ENCODE peak calls at places on chromosome 20, in five cellular contexts. C is fibroblast of villous mesenchyme, S is coronary artery, Y is nephron progenitor cell, Q is progenitor cell of endocrine pancreas. Z is an unnamed sample.

GRCh38 chr20:38997622-38998021 is 35.5 kb downstream of the DHX35 start:
- DNase-seq in Y (no peak), S (no peak), Q (no peak), C (no peak), Z (no peak)

GRCh38 chr20:47428851-47429336 is 72.4 kb upstream of the ZMYND8 start:
- DNase-seq in Q (no peak), Y (no peak), C (no peak), S (no peak), Z (no peak)

GRCh38 chr20:51610761-51611624 is 68.5 kb upstream of the NFATC2 start:
- DNase-seq in Q (no peak), Y (no peak), S (no peak), C (no peak), Z (no peak)

GRCh38 chr20:62367483-62368302 is 581 bp upstream of the LAMA5 start:
- DNase-seq in Y (peak; percentile 53), C (no peak), S (no peak), Q (no peak), Z (peak; percentile 77)

GRCh38 chr20:51562334-51563140 is 20.0 kb upstream of the NFATC2 start:
- DNase-seq in C (peak; percentile 93), Q (peak; percentile 37), S (peak; percentile 94), Y (peak; percentile 71), Z (peak; percentile 59)

GRCh38 chr20:7744411-7744810 is 195.8 kb downstream of the HAO1 start:
- DNase-seq in C (peak; percentile 59), Q (no peak), Y (no peak), S (no peak), Z (no peak)

GRCh38 chr20:58907481-58908137 is 55.1 kb downstream of the GNAS start:
- DNase-seq in S (peak; percentile 95), Y (peak; percentile 61), C (peak; percentile 99), Q (no peak), Z (peak; percentile 30)

GRCh38 chr20:34150616-34151015 is 38.6 kb upstream of the EIF2S2 start:
- DNase-seq in S (no peak), Q (no peak), Y (no peak), C (no peak), Z (no peak)

GRCh38 chr20:23361108-23361650 is 803 bp upstream of the GZF1 start:
- DNase-seq in S (no peak), Q (no peak), C (peak; percentile 70), Y (no peak), Z (no peak)

GRCh38 chr20:52494244-52494643 is 302.7 kb upstream of the ZFP64 start:
- DNase-seq in Y (no peak), S (no peak), C (peak; percentile 77), Q (no peak), Z (no peak)

GRCh38 chr20:50467618-50468373 is 42.4 kb upstream of the PTPN1 start:
- DNase-seq in S (no peak), C (peak; percentile 54), Q (no peak), Y (no peak), Z (peak; percentile 41)

GRCh38 chr20:25314497-25315417 is 66.9 kb downstream of the PYGB start:
- DNase-seq in Y (no peak), Q (no peak), S (no peak), C (no peak), Z (peak; percentile 46)

GRCh38 chr20:11047559-11047958 is 373.8 kb upstream of the JAG1 start:
- DNase-seq in Q (no peak), C (no peak), Y (no peak), S (no peak), Z (no peak)

GRCh38 chr20:51500311-51500710 is 42.2 kb downstream of the NFATC2 start:
- DNase-seq in Y (no peak), Q (no peak), S (peak; percentile 22), C (no peak), Z (no peak)

GRCh38 chr20:53579581-53580375 is 13.9 kb downstream of the ZNF217 start:
- DNase-seq in C (peak; percentile 85), Y (no peak), Q (no peak), S (no peak), Z (no peak)

GRCh38 chr20:19758888-19759331 is 852 bp downstream of the RIN2 start:
- DNase-seq in Y (peak; percentile 89), Q (peak; percentile 59), C (peak; percentile 65), S (no peak), Z (peak; percentile 84)

GRCh38 chr20:20604357-20604756 is 108.1 kb downstream of the RALGAPA2 start:
- DNase-seq in Q (no peak), C (no peak), Y (no peak), S (no peak), Z (no peak)

GRCh38 chr20:62344782-62345181 is 22.3 kb downstream of the LAMA5 start:
- DNase-seq in C (peak; percentile 95), Q (no peak), S (no peak), Y (no peak), Z (no peak)

GRCh38 chr20:62342910-62343309 is 24.2 kb downstream of the LAMA5 start:
- DNase-seq in Q (no peak), C (no peak), S (no peak), Y (no peak), Z (no peak)

GRCh38 chr20:15768370-15768741 is 804.9 kb downstream of the KIF16B start:
- DNase-seq in Q (no peak), Y (no peak), S (no peak), C (no peak), Z (no peak)

GRCh38 chr20:20503788-20504528 is 136.1 kb downstream of the INSM1 start:
- DNase-seq in Q (no peak), Y (no peak), S (no peak), C (no peak), Z (no peak)

GRCh38 chr20:18299364-18299763 is 11.0 kb downstream of the ZNF133 start:
- DNase-seq in C (no peak), Q (no peak), S (no peak), Y (no peak), Z (no peak)

GRCh38 chr20:18307301-18307700 is 19.0 kb downstream of the ZNF133 start:
- DNase-seq in S (no peak), Y (no peak), C (no peak), Q (no peak), Z (no peak)

GRCh38 chr20:18310592-18310991 is 22.3 kb downstream of the ZNF133 start:
- DNase-seq in Y (no peak), S (no peak), C (no peak), Q (no peak), Z (no peak)

DNA sequence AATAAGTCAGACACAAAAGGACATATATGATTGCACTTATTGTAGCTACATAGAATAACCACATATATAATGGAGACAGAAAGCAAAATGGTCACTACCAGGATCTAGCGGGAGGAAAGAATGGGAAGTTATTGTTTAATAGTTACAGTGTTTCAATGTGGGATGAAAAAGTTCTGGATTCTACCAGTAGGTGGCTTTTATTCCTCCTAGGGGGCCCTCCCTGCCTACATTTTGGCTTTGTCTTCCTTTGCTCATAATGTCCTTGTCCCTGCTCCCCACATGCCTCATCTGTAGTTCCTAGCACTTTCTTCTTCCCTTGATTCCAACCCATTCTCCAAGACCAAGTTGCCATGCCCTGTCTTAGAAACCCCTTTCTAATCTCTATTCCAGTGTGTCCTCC is 16.3 kb downstream of the ZNF133 start:
- DNase-seq in Y (no peak), Q (no peak), S (no peak), C (no peak), Z (no peak)
- TF ChIP-seq CTCF in Y (peak; percentile 9), Q (peak; percentile 37), S (no peak), C (peak; percentile 24), Z (peak; percentile 41)

GRCh38 chr20:57680934-57681914 is 28.6 kb downstream of the PMEPA1 start:
- DNase-seq in S (no peak), Y (no peak), C (no peak), Q (no peak), Z (no peak)
- TF ChIP-seq CTCF in S (no peak), Y (no peak), C (no peak), Q (no peak), Z (no peak)

DNA sequence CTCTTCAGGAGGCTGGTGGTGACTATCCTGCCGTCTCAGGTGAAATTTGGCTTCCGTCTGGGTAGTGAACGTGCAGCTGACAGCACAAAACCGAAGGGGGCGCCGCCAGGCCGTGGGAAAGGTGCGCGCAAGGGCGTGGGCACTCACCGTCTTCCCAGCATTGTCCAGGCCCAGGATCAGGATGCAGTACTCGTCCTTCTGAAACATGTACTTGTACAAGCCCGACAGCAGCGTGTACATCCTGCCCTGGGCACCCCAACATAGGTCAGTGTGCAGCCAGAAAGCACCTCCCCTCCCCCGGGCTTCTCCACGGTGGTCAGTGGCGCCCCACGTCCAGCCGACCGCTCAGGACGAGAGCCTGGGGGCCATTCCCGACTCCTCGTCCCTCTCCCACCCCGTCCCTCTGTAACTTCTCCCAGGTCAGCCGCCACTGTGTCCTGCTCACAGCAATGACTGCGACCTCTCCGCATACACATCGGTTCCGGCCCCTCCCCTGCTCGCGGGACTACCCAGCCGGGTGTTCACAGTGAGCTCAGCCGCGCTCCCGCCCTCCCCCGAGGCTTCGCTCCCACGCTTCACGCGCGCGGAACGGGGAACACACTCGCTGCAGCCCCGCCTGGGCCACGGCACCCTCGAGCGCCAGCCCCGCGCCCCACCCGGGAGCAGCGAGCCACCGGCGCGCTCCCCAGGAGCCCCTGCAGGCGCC is 771 bp downstream of the ARFRP1 start:
- DNase-seq in S (peak; percentile 79), C (peak; percentile 48), Q (peak; percentile 12), Y (peak; percentile 54), Z (peak; percentile 66)
- TF ChIP-seq CTCF in S (no peak), C (peak; percentile 26), Q (peak; percentile 47), Y (no peak), Z (no peak)

GRCh38 chr20:44734938-44735337 is 10.7 kb upstream of the KCNK15 start:
- DNase-seq in C (peak; percentile 75), Q (no peak), S (no peak), Y (no peak), Z (no peak)
- TF ChIP-seq CTCF in C (peak; percentile 36), Q (peak; percentile 22), S (no peak), Y (peak; percentile 11), Z (peak; percentile 40)

GRCh38 chr20:46172961-46173536 is 54.9 kb downstream of the CD40 start:
- DNase-seq in Y (no peak), S (no peak), Q (no peak), C (no peak), Z (no peak)

GRCh38 chr20:46175127-46175494 is 57.0 kb downstream of the CD40 start:
- DNase-seq in S (no peak), Y (no peak), C (no peak), Q (no peak), Z (no peak)

GRCh38 chr20:46172455-46172854 is 54.3 kb downstream of the CD40 start:
- DNase-seq in S (no peak), Y (no peak), Q (no peak), C (no peak), Z (no peak)

GRCh38 chr20:46173652-46174468 is 55.7 kb downstream of the CD40 start:
- DNase-seq in C (no peak), Y (no peak), S (no peak), Q (no peak), Z (no peak)

GRCh38 chr20:46174469-46175126 is 56.5 kb downstream of the CD40 start:
- DNase-seq in C (peak; percentile 45), Q (peak; percentile 71), Y (peak; percentile 92), S (no peak), Z (peak; percentile 93)
- TF ChIP-seq CTCF in C (peak; percentile 56), Q (peak; percentile 72), Y (peak; percentile 41), S (peak; percentile 43), Z (peak; percentile 65)